ENCODE peak calls at places on chromosomes 4 and X, in four cellular contexts. One of them, this sample, is unnamed. For H3K4me1 and H3K36me3, the result is how much of the 10 kb centered on the place peaks cover.

GRCh38 chr4:75672461-75673026 is 667 bp downstream of the G3BP2 start:
- DNase-seq in mesenchymal stem cell: peak
- DNase-seq in tibial artery: peak
- DNase-seq in mucosa of descending colon: peak
- DNase-seq in this sample: peak

GRCh38 chr4:123444298-123444731 is 47.7 kb downstream of the SPRY1 start:
- DNase-seq in mucosa of descending colon: peak
- DNase-seq in mesenchymal stem cell: peak
- DNase-seq in tibial artery: no peak
- DNase-seq in this sample: peak

GRCh38 chr4:167234388-167234881 is at the start of gene SPOCK3:
- DNase-seq in mesenchymal stem cell: peak
- DNase-seq in mucosa of descending colon: no peak
- DNase-seq in tibial artery: no peak
- DNase-seq in this sample: peak

GRCh38 chr4:167233523-167234387 is 539 bp downstream of the SPOCK3 start:
- DNase-seq in mesenchymal stem cell: peak
- DNase-seq in tibial artery: no peak
- DNase-seq in mucosa of descending colon: no peak
- DNase-seq in this sample: peak

GRCh38 chr4:146343776-146344175 is 129.4 kb downstream of the REELD1 start:
- DNase-seq in tibial artery: no peak
- DNase-seq in mucosa of descending colon: no peak
- DNase-seq in mesenchymal stem cell: no peak
- DNase-seq in this sample: no peak

GRCh38 chr4:57190651-57191481 is 80.7 kb upstream of the IGFBP7 start:
- DNase-seq in tibial artery: no peak
- DNase-seq in mucosa of descending colon: peak
- DNase-seq in mesenchymal stem cell: peak
- DNase-seq in this sample: peak

GRCh38 chr4:64250488-64250887 is 158.8 kb downstream of the TECRL start:
- DNase-seq in tibial artery: no peak
- DNase-seq in mucosa of descending colon: no peak
- DNase-seq in mesenchymal stem cell: no peak
- DNase-seq in this sample: no peak

GRCh38 chr4:87092389-87093141 is 127.9 kb downstream of the KLHL8 start:
- DNase-seq in tibial artery: peak
- DNase-seq in mucosa of descending colon: peak
- DNase-seq in mesenchymal stem cell: peak
- DNase-seq in this sample: peak

GRCh38 chr4:85823295-85823694 is 348.3 kb downstream of the ARHGAP24 start:
- DNase-seq in mesenchymal stem cell: no peak
- DNase-seq in mucosa of descending colon: no peak
- DNase-seq in tibial artery: no peak
- DNase-seq in this sample: peak

GRCh38 chr4:162803378-162803777 is 363.3 kb downstream of the NAF1 start:
- DNase-seq in mucosa of descending colon: no peak
- DNase-seq in mesenchymal stem cell: no peak
- DNase-seq in tibial artery: no peak
- DNase-seq in this sample: no peak

DNA sequence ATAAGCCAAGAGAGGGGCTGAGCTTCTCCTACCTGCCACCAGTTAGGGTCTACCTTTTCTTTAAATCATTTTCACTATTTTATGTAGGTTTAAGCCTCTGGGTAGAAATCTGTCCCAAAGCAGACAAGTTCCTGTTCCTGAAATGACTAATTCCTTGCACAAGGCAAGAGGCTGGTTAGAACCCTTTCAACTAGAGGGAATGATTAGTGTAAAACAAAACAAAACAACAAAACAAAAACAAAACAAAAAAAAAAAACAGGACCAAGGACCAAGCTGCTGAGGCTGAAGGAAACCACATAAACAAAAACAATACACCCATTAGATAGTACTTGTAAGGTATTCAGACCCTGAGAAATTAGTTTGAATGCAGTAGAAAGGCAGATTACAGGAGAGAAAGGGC is 62.7 kb downstream of the MAML3 start:
- DNase-seq in mucosa of descending colon: no peak
- DNase-seq in tibial artery: no peak
- DNase-seq in mesenchymal stem cell: peak
- DNase-seq in this sample: no peak
- H3K4me1 ChIP-seq in mucosa of descending colon: under half
- H3K4me1 ChIP-seq in tibial artery: under half
- H3K4me1 ChIP-seq in mesenchymal stem cell: under half
- H3K4me1 ChIP-seq in this sample: under half

DNA sequence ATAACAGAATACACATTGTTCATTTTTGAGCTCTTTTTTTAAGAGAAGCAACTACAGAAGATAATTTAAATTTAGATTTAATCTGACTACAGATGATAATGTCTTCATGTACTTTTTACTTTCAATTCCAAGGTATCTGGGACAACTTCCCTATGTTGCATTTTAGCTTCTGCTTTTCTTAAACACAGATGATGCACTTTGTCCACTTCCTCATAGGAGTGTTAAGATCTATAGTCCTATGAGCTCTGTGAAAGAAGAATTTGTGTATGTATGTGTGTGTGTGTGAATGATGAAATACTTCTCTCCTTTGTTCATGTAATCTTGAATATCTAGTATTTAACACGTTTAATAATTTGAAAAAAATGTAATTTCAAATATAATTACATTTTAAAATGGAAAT is 5.3 kb upstream of the FHIP1A start:
- DNase-seq in mesenchymal stem cell: no peak
- DNase-seq in mucosa of descending colon: no peak
- DNase-seq in tibial artery: no peak
- DNase-seq in this sample: no peak
- H3K4me3 ChIP-seq in mesenchymal stem cell: no peak
- H3K4me3 ChIP-seq in mucosa of descending colon: no peak
- H3K4me3 ChIP-seq in tibial artery: no peak
- H3K4me3 ChIP-seq in this sample: no peak

DNA sequence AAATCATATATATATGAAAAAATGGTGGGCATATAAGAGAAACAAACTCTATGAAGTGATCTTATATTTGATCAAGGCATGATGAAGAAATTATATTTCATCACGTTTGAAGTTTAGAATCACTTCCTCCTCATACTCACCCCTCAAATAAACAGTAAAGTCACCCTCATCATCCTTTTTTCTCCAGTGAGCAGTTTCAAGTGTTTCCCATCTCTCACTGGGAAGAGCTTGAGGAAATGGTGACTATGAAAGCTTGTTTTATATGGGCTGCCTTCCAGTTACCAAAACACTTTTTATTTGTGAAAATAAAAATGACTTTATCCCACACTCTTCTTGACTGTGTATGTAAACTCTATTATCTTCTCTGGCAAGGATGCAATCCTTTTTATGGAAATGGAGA is 16.8 kb downstream of the PDLIM3 start:
- DNase-seq in tibial artery: no peak
- DNase-seq in mucosa of descending colon: no peak
- DNase-seq in mesenchymal stem cell: no peak
- DNase-seq in this sample: no peak
- H3K36me3 ChIP-seq in tibial artery: under half
- H3K36me3 ChIP-seq in mucosa of descending colon: under half
- H3K36me3 ChIP-seq in mesenchymal stem cell: under half
- H3K36me3 ChIP-seq in this sample: under half

GRCh38 chr4:153566751-153567150 is 100.6 kb downstream of the TMEM131L start:
- DNase-seq in mucosa of descending colon: peak
- DNase-seq in tibial artery: no peak
- DNase-seq in mesenchymal stem cell: no peak
- DNase-seq in this sample: no peak
- H3K4me1 ChIP-seq in mucosa of descending colon: under half
- H3K4me1 ChIP-seq in tibial artery: under half
- H3K4me1 ChIP-seq in mesenchymal stem cell: under half
- H3K4me1 ChIP-seq in this sample: under half

GRCh38 chrX:153647461-153648357 is 706 bp downstream of the DUSP9 start:
- DNase-seq in mesenchymal stem cell: no peak
- DNase-seq in mucosa of descending colon: no peak
- DNase-seq in tibial artery: peak
- DNase-seq in this sample: no peak
- H3K4me3 ChIP-seq in mesenchymal stem cell: no peak
- H3K4me3 ChIP-seq in mucosa of descending colon: no peak
- H3K4me3 ChIP-seq in tibial artery: no peak
- H3K4me3 ChIP-seq in this sample: no peak

GRCh38 chr4:6988016-6988715 is 55.0 kb upstream of the TADA2B start:
- DNase-seq in tibial artery: no peak
- DNase-seq in mesenchymal stem cell: peak
- DNase-seq in mucosa of descending colon: no peak
- DNase-seq in this sample: no peak

GRCh38 chr4:6991249-6991648 is 51.9 kb upstream of the TADA2B start:
- DNase-seq in mesenchymal stem cell: no peak
- DNase-seq in mucosa of descending colon: no peak
- DNase-seq in tibial artery: no peak
- DNase-seq in this sample: no peak

GRCh38 chr4:6987566-6987920 is 55.6 kb upstream of the TADA2B start:
- DNase-seq in mesenchymal stem cell: peak
- DNase-seq in tibial artery: no peak
- DNase-seq in mucosa of descending colon: no peak
- DNase-seq in this sample: peak

GRCh38 chr4:6990661-6991060 is 52.5 kb upstream of the TADA2B start:
- DNase-seq in mucosa of descending colon: no peak
- DNase-seq in mesenchymal stem cell: no peak
- DNase-seq in tibial artery: no peak
- DNase-seq in this sample: no peak

GRCh38 chr4:6989331-6989923 is 53.7 kb upstream of the TADA2B start:
- DNase-seq in mesenchymal stem cell: no peak
- DNase-seq in mucosa of descending colon: no peak
- DNase-seq in tibial artery: no peak
- DNase-seq in this sample: no peak
- H3K36me3 ChIP-seq in mesenchymal stem cell: under half
- H3K36me3 ChIP-seq in mucosa of descending colon: under half
- H3K36me3 ChIP-seq in tibial artery: under half
- H3K36me3 ChIP-seq in this sample: under half

GRCh38 chrX:46957299-46957698 is 45.1 kb downstream of the JADE3 start:
- DNase-seq in mesenchymal stem cell: no peak
- DNase-seq in tibial artery: no peak
- DNase-seq in mucosa of descending colon: no peak
- DNase-seq in this sample: no peak

GRCh38 chrX:46961097-46961496 is 48.9 kb downstream of the JADE3 start:
- DNase-seq in mucosa of descending colon: no peak
- DNase-seq in mesenchymal stem cell: no peak
- DNase-seq in tibial artery: no peak
- DNase-seq in this sample: no peak

GRCh38 chrX:46961574-46962279 is 49.5 kb downstream of the JADE3 start:
- DNase-seq in mesenchymal stem cell: no peak
- DNase-seq in mucosa of descending colon: no peak
- DNase-seq in tibial artery: no peak
- DNase-seq in this sample: no peak

GRCh38 chrX:46959985-46960700 is 47.9 kb downstream of the JADE3 start:
- DNase-seq in mesenchymal stem cell: no peak
- DNase-seq in mucosa of descending colon: no peak
- DNase-seq in tibial artery: no peak
- DNase-seq in this sample: no peak

GRCh38 chrX:46959101-46959500 is 46.9 kb downstream of the JADE3 start:
- DNase-seq in mucosa of descending colon: no peak
- DNase-seq in tibial artery: no peak
- DNase-seq in mesenchymal stem cell: no peak
- DNase-seq in this sample: no peak
- H3K4me1 ChIP-seq in mucosa of descending colon: under half
- H3K4me1 ChIP-seq in tibial artery: under half
- H3K4me1 ChIP-seq in mesenchymal stem cell: under half
- H3K4me1 ChIP-seq in this sample: under half

GRCh38 chrX:47815901-47816845 is 20.5 kb upstream of the ZNF81 start:
- DNase-seq in mucosa of descending colon: peak
- DNase-seq in tibial artery: no peak
- DNase-seq in mesenchymal stem cell: no peak
- DNase-seq in this sample: peak
- H3K4me3 ChIP-seq in mucosa of descending colon: no peak
- H3K4me3 ChIP-seq in tibial artery: no peak
- H3K4me3 ChIP-seq in mesenchymal stem cell: no peak
- H3K4me3 ChIP-seq in this sample: no peak

DNA sequence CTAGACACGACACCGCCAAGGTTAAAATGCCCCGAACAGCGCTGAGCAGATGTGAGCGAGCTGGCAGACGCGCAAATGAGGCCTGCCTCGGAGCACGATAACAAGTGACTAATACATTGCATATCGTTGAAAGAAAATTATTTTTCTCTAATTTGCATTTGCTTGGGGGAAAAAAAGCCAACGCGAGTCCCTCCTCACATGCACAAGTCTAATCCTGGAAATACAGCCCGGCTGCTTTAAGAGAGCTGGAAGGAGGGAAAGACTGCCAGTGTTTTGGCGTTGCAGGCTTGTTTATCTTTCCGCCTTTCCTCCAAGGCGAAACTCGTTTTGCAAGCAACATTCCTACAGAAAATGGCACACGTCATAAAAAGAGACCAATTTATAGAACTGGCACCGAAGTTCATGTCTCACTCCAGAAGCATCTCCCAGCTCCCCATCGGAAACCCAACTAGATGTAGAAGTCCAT is 12.6 kb downstream of the BCOR start:
- DNase-seq in tibial artery: no peak
- DNase-seq in mucosa of descending colon: peak
- DNase-seq in mesenchymal stem cell: peak
- DNase-seq in this sample: peak
- H3K36me3 ChIP-seq in tibial artery: under half
- H3K36me3 ChIP-seq in mucosa of descending colon: under half
- H3K36me3 ChIP-seq in mesenchymal stem cell: under half
- H3K36me3 ChIP-seq in this sample: under half

This sample was measured in adipocyte.